ENCODE peak calls at places on chromosome 13, in four cellular contexts. L is HepG2, Q is SK-N-SH, R is K562. F is an unnamed sample.
A peak's percentile ranks its signal among the peaks of the same experiment; 100 is the strongest.

GRCh38 chr13:41709511-41709910 is 251.4 kb downstream of the VWA8 start:
- DNase-seq in Q (no peak), R (no peak), L (no peak), F (no peak)

GRCh38 chr13:107210216-107211010 is 642.5 kb upstream of the ARGLU1 start:
- DNase-seq in Q (no peak), R (no peak), L (no peak), F (no peak)

GRCh38 chr13:79361299-79361698 is 44.8 kb downstream of the RBM26 start:
- DNase-seq in L (no peak), Q (no peak), R (no peak), F (no peak)

GRCh38 chr13:46361535-46361934 is 25.5 kb downstream of the RUBCNL start:
- DNase-seq in Q (no peak), L (no peak), R (no peak), F (no peak)

GRCh38 chr13:99085139-99085845 is 107.4 kb upstream of the DOCK9 start:
- DNase-seq in L (no peak), Q (no peak), R (no peak), F (peak; percentile 30)

GRCh38 chr13:33146843-33147611 is 130.8 kb downstream of the KL start:
- DNase-seq in L (no peak), Q (no peak), R (no peak), F (no peak)

GRCh38 chr13:106493569-106493968 is 41.9 kb downstream of the EFNB2 start:
- DNase-seq in R (no peak), L (no peak), Q (no peak), F (no peak)

GRCh38 chr13:33322965-33323668 is 37.6 kb upstream of the STARD13 start:
- DNase-seq in L (no peak), Q (no peak), R (no peak), F (no peak)

DNA sequence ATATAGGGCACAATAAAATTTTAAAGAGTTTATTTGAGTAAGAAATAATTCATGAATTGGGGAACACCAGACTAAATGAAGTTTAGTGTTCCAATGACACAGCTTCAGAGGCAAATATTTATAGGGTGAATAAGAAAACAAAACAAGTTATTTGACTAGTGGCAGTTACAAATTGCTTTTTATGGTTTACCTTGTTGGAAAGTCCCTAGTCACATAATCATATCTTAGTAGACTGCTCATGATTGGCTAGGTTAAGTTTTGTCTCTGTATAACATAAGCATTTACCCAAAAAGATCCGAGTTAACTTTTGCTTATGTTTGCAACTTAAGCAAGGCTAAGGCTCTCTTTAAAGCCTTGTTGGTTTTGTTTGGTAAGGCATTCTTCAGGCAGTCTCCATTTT is 224.7 kb upstream of the MIR17HG start:
- DNase-seq in L (no peak), R (no peak), Q (no peak), F (no peak)
- TF ChIP-seq FOXJ3 in L (no peak), R (no peak), Q (no peak), F (no peak)

GRCh38 chr13:43805071-43805468 is 18.3 kb upstream of the ENOX1 start:
- DNase-seq in L (peak; percentile 12), Q (peak; percentile 34), R (no peak), F (no peak)
- TF ChIP-seq FOXJ3 in L (no peak), Q (no peak), R (no peak), F (no peak)

GRCh38 chr13:29849071-29849541 is 1.3 kb downstream of the UBL3 start:
- DNase-seq in R (no peak), L (peak; percentile 13), Q (peak; percentile 38), F (no peak)

GRCh38 chr13:29852464-29853054 is 2.1 kb upstream of the UBL3 start:
- DNase-seq in Q (no peak), R (no peak), L (no peak), F (no peak)

GRCh38 chr13:29847501-29847983 is 2.9 kb downstream of the UBL3 start:
- DNase-seq in L (peak; percentile 37), Q (peak; percentile 42), R (no peak), F (no peak)

GRCh38 chr13:29850213-29850898 is at the start of gene UBL3:
- DNase-seq in Q (peak; percentile 97), L (peak; percentile 90), R (peak; percentile 93), F (peak; percentile 95)

GRCh38 chr13:29849731-29850212 is 645 bp downstream of the UBL3 start:
- DNase-seq in L (peak; percentile 33), Q (peak; percentile 70), R (peak; percentile 30), F (peak; percentile 46)
- TF ChIP-seq FOXJ3 in L (no peak), Q (no peak), R (no peak), F (no peak)

GRCh38 chr13:40576369-40576768 is 90.1 kb downstream of the FOXO1 start:
- DNase-seq in L (no peak), R (no peak), Q (no peak), F (no peak)
- TF ChIP-seq FOXJ3 in L (no peak), R (no peak), Q (no peak), F (no peak)

GRCh38 chr13:76708138-76708537 is 178.1 kb downstream of the KCTD12 start:
- DNase-seq in R (no peak), Q (no peak), L (no peak), F (no peak)
- TF ChIP-seq FOXJ3 in R (no peak), Q (no peak), L (no peak), F (no peak)

GRCh38 chr13:21458457-21458815 is 667 bp downstream of the ZDHHC20 start:
- DNase-seq in Q (peak; percentile 65), L (no peak), R (peak; percentile 42), F (peak; percentile 67)
- TF ChIP-seq FOXJ3 in Q (no peak), L (no peak), R (no peak), F (no peak)

GRCh38 chr13:55394470-55394869 is 1746.2 kb upstream of the PRR20A start:
- DNase-seq in L (no peak), Q (no peak), R (no peak), F (no peak)
- TF ChIP-seq FOXJ3 in L (no peak), Q (no peak), R (no peak), F (no peak)

GRCh38 chr13:48315981-48316380 is 12.4 kb downstream of the RB1 start:
- DNase-seq in Q (no peak), R (no peak), L (no peak), F (no peak)
- TF ChIP-seq FOXJ3 in Q (no peak), R (no peak), L (no peak), F (no peak)

GRCh38 chr13:72842991-72843390 is 61.1 kb downstream of the PIBF1 start:
- DNase-seq in R (no peak), Q (no peak), L (no peak), F (no peak)

GRCh38 chr13:72839831-72840426 is 58.0 kb downstream of the PIBF1 start:
- DNase-seq in Q (peak; percentile 56), R (peak; percentile 32), L (peak; percentile 56), F (peak; percentile 61)
- TF ChIP-seq FOXJ3 in Q (no peak), R (no peak), L (no peak), F (no peak)

GRCh38 chr13:109427148-109427547 is 359.2 kb downstream of the IRS2 start:
- DNase-seq in L (no peak), R (no peak), Q (no peak), F (no peak)
- TF ChIP-seq FOXJ3 in L (no peak), R (no peak), Q (no peak), F (no peak)

F was measured in WTC11.